ENCODE peak calls at places on chromosomes 16 and 17, in ten cellular contexts. One of them, this sample, is unnamed.
A peak's percentile ranks its signal among the peaks of the same experiment; 100 is the strongest.

GRCh38 chr17:82698065-82698973 is at the start of gene RAB40B:
- DNase-seq in neuronal stem cell: peak; percentile 96
- DNase-seq in CD4-positive, CD25-positive, alpha-beta regulatory T cell: peak; percentile 98
- DNase-seq in heart right ventricle: peak; percentile 99
- DNase-seq in heart left ventricle: peak; percentile 100
- DNase-seq in PC-3: peak; percentile 98
- DNase-seq in tibial artery: peak; percentile 99
- DNase-seq in iPS DF 6.9: peak; percentile 97
- DNase-seq in left lung: peak; percentile 98
- DNase-seq in pancreas: peak; percentile 99
- DNase-seq in this sample: peak; percentile 98

GRCh38 chr16:55530316-55530856 is 21.5 kb downstream of the LPCAT2 start:
- DNase-seq in neuronal stem cell: no peak
- DNase-seq in CD4-positive, CD25-positive, alpha-beta regulatory T cell: no peak
- DNase-seq in heart right ventricle: no peak
- DNase-seq in heart left ventricle: no peak
- DNase-seq in PC-3: peak; percentile 33
- DNase-seq in tibial artery: no peak
- DNase-seq in iPS DF 6.9: no peak
- DNase-seq in left lung: no peak
- DNase-seq in pancreas: no peak
- DNase-seq in this sample: peak; percentile 25

GRCh38 chr16:86540894-86541293 is 14.1 kb downstream of the MTHFSD start:
- DNase-seq in neuronal stem cell: no peak
- DNase-seq in CD4-positive, CD25-positive, alpha-beta regulatory T cell: no peak
- DNase-seq in heart right ventricle: no peak
- DNase-seq in heart left ventricle: no peak
- DNase-seq in PC-3: no peak
- DNase-seq in tibial artery: no peak
- DNase-seq in iPS DF 6.9: no peak
- DNase-seq in left lung: no peak
- DNase-seq in pancreas: no peak
- DNase-seq in this sample: no peak

GRCh38 chr16:9706217-9706616 is 476.0 kb downstream of the GRIN2A start:
- DNase-seq in neuronal stem cell: no peak
- DNase-seq in CD4-positive, CD25-positive, alpha-beta regulatory T cell: no peak
- DNase-seq in heart right ventricle: no peak
- DNase-seq in heart left ventricle: no peak
- DNase-seq in PC-3: no peak
- DNase-seq in tibial artery: no peak
- DNase-seq in iPS DF 6.9: no peak
- DNase-seq in left lung: no peak
- DNase-seq in pancreas: no peak
- DNase-seq in this sample: no peak

GRCh38 chr17:9206160-9206988 is 185.1 kb downstream of the NTN1 start:
- DNase-seq in neuronal stem cell: no peak
- DNase-seq in CD4-positive, CD25-positive, alpha-beta regulatory T cell: no peak
- DNase-seq in heart right ventricle: no peak
- DNase-seq in heart left ventricle: no peak
- DNase-seq in PC-3: no peak
- DNase-seq in tibial artery: no peak
- DNase-seq in iPS DF 6.9: no peak
- DNase-seq in left lung: peak; percentile 49
- DNase-seq in pancreas: no peak
- DNase-seq in this sample: no peak

GRCh38 chr17:11122908-11123307 is 118.1 kb upstream of the SHISA6 start:
- DNase-seq in neuronal stem cell: no peak
- DNase-seq in CD4-positive, CD25-positive, alpha-beta regulatory T cell: no peak
- DNase-seq in heart right ventricle: peak; percentile 15
- DNase-seq in heart left ventricle: no peak
- DNase-seq in PC-3: no peak
- DNase-seq in tibial artery: no peak
- DNase-seq in iPS DF 6.9: no peak
- DNase-seq in left lung: no peak
- DNase-seq in pancreas: peak; percentile 27
- DNase-seq in this sample: no peak

GRCh38 chr16:84916850-84917249 is 94.5 kb downstream of the ZDHHC7 start:
- DNase-seq in neuronal stem cell: no peak
- DNase-seq in CD4-positive, CD25-positive, alpha-beta regulatory T cell: no peak
- DNase-seq in heart right ventricle: no peak
- DNase-seq in heart left ventricle: no peak
- DNase-seq in PC-3: no peak
- DNase-seq in tibial artery: no peak
- DNase-seq in iPS DF 6.9: no peak
- DNase-seq in left lung: no peak
- DNase-seq in pancreas: no peak
- DNase-seq in this sample: no peak

GRCh38 chr17:68910256-68910705 is 44.9 kb downstream of the ABCA8 start:
- DNase-seq in neuronal stem cell: no peak
- DNase-seq in CD4-positive, CD25-positive, alpha-beta regulatory T cell: no peak
- DNase-seq in heart right ventricle: no peak
- DNase-seq in heart left ventricle: no peak
- DNase-seq in PC-3: no peak
- DNase-seq in tibial artery: peak; percentile 25
- DNase-seq in iPS DF 6.9: no peak
- DNase-seq in left lung: peak; percentile 10
- DNase-seq in pancreas: no peak
- DNase-seq in this sample: no peak

GRCh38 chr17:30112794-30113193 is 3.8 kb upstream of the NSRP1 start:
- DNase-seq in neuronal stem cell: no peak
- DNase-seq in CD4-positive, CD25-positive, alpha-beta regulatory T cell: no peak
- DNase-seq in heart right ventricle: no peak
- DNase-seq in heart left ventricle: no peak
- DNase-seq in PC-3: no peak
- DNase-seq in tibial artery: no peak
- DNase-seq in iPS DF 6.9: no peak
- DNase-seq in left lung: no peak
- DNase-seq in pancreas: no peak
- DNase-seq in this sample: no peak

GRCh38 chr16:13660807-13661206 is 259.1 kb upstream of the ERCC4 start:
- DNase-seq in neuronal stem cell: no peak
- DNase-seq in CD4-positive, CD25-positive, alpha-beta regulatory T cell: no peak
- DNase-seq in heart right ventricle: no peak
- DNase-seq in heart left ventricle: no peak
- DNase-seq in PC-3: no peak
- DNase-seq in tibial artery: no peak
- DNase-seq in iPS DF 6.9: no peak
- DNase-seq in left lung: no peak
- DNase-seq in pancreas: no peak
- DNase-seq in this sample: no peak

GRCh38 chr16:83271123-83271522 is 536.7 kb upstream of the HSBP1 start:
- DNase-seq in neuronal stem cell: no peak
- DNase-seq in CD4-positive, CD25-positive, alpha-beta regulatory T cell: no peak
- DNase-seq in heart right ventricle: no peak
- DNase-seq in heart left ventricle: no peak
- DNase-seq in PC-3: no peak
- DNase-seq in tibial artery: no peak
- DNase-seq in iPS DF 6.9: no peak
- DNase-seq in left lung: no peak
- DNase-seq in pancreas: no peak
- DNase-seq in this sample: no peak

GRCh38 chr16:593406-593805 is 3.5 kb downstream of the RAB40C start:
- DNase-seq in neuronal stem cell: no peak
- DNase-seq in CD4-positive, CD25-positive, alpha-beta regulatory T cell: no peak
- DNase-seq in heart right ventricle: no peak
- DNase-seq in heart left ventricle: no peak
- DNase-seq in PC-3: peak; percentile 77
- DNase-seq in tibial artery: no peak
- DNase-seq in iPS DF 6.9: no peak
- DNase-seq in left lung: no peak
- DNase-seq in pancreas: peak; percentile 85
- DNase-seq in this sample: peak; percentile 96

GRCh38 chr17:12041316-12041715 is 20.6 kb downstream of the MAP2K4 start:
- DNase-seq in neuronal stem cell: no peak
- DNase-seq in CD4-positive, CD25-positive, alpha-beta regulatory T cell: peak; percentile 27
- DNase-seq in heart right ventricle: no peak
- DNase-seq in heart left ventricle: no peak
- DNase-seq in PC-3: peak; percentile 96
- DNase-seq in tibial artery: no peak
- DNase-seq in iPS DF 6.9: no peak
- DNase-seq in left lung: no peak
- DNase-seq in pancreas: no peak
- DNase-seq in this sample: no peak

GRCh38 chr17:31052187-31052889 is 42.4 kb upstream of the NF1 start:
- DNase-seq in neuronal stem cell: no peak
- DNase-seq in CD4-positive, CD25-positive, alpha-beta regulatory T cell: peak; percentile 16
- DNase-seq in heart right ventricle: peak; percentile 29
- DNase-seq in heart left ventricle: peak; percentile 54
- DNase-seq in PC-3: peak; percentile 76
- DNase-seq in tibial artery: peak; percentile 74
- DNase-seq in iPS DF 6.9: no peak
- DNase-seq in left lung: no peak
- DNase-seq in pancreas: no peak
- DNase-seq in this sample: no peak

GRCh38 chr16:57858635-57859034 is 56.3 kb upstream of the KIFC3 start:
- DNase-seq in neuronal stem cell: no peak
- DNase-seq in CD4-positive, CD25-positive, alpha-beta regulatory T cell: no peak
- DNase-seq in heart right ventricle: no peak
- DNase-seq in heart left ventricle: no peak
- DNase-seq in PC-3: no peak
- DNase-seq in tibial artery: no peak
- DNase-seq in iPS DF 6.9: no peak
- DNase-seq in left lung: no peak
- DNase-seq in pancreas: no peak
- DNase-seq in this sample: no peak
- H3K9me3 ChIP-seq in neuronal stem cell: peaks cover 5% of the 10 kb centered on the region
- H3K9me3 ChIP-seq in CD4-positive, CD25-positive, alpha-beta regulatory T cell: no peaks in the 10 kb centered on the region
- H3K9me3 ChIP-seq in heart right ventricle: no peaks in the 10 kb centered on the region
- H3K9me3 ChIP-seq in heart left ventricle: peaks cover 5% of the 10 kb centered on the region
- H3K9me3 ChIP-seq in PC-3: no peaks in the 10 kb centered on the region
- H3K9me3 ChIP-seq in tibial artery: peaks cover 9% of the 10 kb centered on the region
- H3K9me3 ChIP-seq in iPS DF 6.9: no peaks in the 10 kb centered on the region
- H3K9me3 ChIP-seq in left lung: no peaks in the 10 kb centered on the region
- H3K9me3 ChIP-seq in pancreas: no peaks in the 10 kb centered on the region
- H3K9me3 ChIP-seq in this sample: no peaks in the 10 kb centered on the region

GRCh38 chr16:72937916-72938315 is 110.0 kb downstream of the ZFHX3 start:
- DNase-seq in neuronal stem cell: no peak
- DNase-seq in CD4-positive, CD25-positive, alpha-beta regulatory T cell: no peak
- DNase-seq in heart right ventricle: no peak
- DNase-seq in heart left ventricle: no peak
- DNase-seq in PC-3: no peak
- DNase-seq in tibial artery: no peak
- DNase-seq in iPS DF 6.9: no peak
- DNase-seq in left lung: no peak
- DNase-seq in pancreas: no peak
- DNase-seq in this sample: no peak

GRCh38 chr16:72942021-72942420 is 105.9 kb downstream of the ZFHX3 start:
- DNase-seq in neuronal stem cell: no peak
- DNase-seq in CD4-positive, CD25-positive, alpha-beta regulatory T cell: no peak
- DNase-seq in heart right ventricle: no peak
- DNase-seq in heart left ventricle: no peak
- DNase-seq in PC-3: no peak
- DNase-seq in tibial artery: no peak
- DNase-seq in iPS DF 6.9: no peak
- DNase-seq in left lung: no peak
- DNase-seq in pancreas: no peak
- DNase-seq in this sample: peak; percentile 44

GRCh38 chr16:72939247-72939646 is 108.7 kb downstream of the ZFHX3 start:
- DNase-seq in neuronal stem cell: no peak
- DNase-seq in CD4-positive, CD25-positive, alpha-beta regulatory T cell: no peak
- DNase-seq in heart right ventricle: no peak
- DNase-seq in heart left ventricle: peak; percentile 37
- DNase-seq in PC-3: peak; percentile 56
- DNase-seq in tibial artery: peak; percentile 79
- DNase-seq in iPS DF 6.9: no peak
- DNase-seq in left lung: no peak
- DNase-seq in pancreas: no peak
- DNase-seq in this sample: peak; percentile 49

GRCh38 chr16:72938426-72939164 is 109.3 kb downstream of the ZFHX3 start:
- DNase-seq in neuronal stem cell: no peak
- DNase-seq in CD4-positive, CD25-positive, alpha-beta regulatory T cell: no peak
- DNase-seq in heart right ventricle: peak; percentile 83
- DNase-seq in heart left ventricle: peak; percentile 89
- DNase-seq in PC-3: peak; percentile 67
- DNase-seq in tibial artery: peak; percentile 99
- DNase-seq in iPS DF 6.9: no peak
- DNase-seq in left lung: no peak
- DNase-seq in pancreas: peak; percentile 64
- DNase-seq in this sample: peak; percentile 39

DNA sequence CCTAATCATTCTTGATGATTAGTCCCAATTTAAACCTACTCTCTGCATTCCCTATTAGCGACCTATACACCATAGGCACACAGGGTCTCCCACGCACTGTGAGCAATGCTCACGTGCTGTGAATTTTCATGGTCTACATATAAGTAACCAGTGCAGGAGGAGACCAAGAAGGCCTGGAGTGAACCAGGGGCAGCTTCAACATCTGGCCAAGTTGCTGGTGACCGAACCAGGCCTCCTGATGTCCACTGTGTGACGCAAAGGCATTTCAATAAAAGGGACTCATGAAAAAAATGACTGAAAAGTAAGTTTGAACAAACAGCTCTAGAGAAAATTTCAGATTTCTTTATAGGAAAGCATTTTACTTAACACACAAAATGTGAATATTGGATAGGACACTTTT is 107.0 kb downstream of the ZFHX3 start:
- DNase-seq in neuronal stem cell: no peak
- DNase-seq in CD4-positive, CD25-positive, alpha-beta regulatory T cell: no peak
- DNase-seq in heart right ventricle: no peak
- DNase-seq in heart left ventricle: no peak
- DNase-seq in PC-3: no peak
- DNase-seq in tibial artery: no peak
- DNase-seq in iPS DF 6.9: no peak
- DNase-seq in left lung: no peak
- DNase-seq in pancreas: no peak
- DNase-seq in this sample: no peak
- H3K4me1 ChIP-seq in neuronal stem cell: peaks cover 20% of the 10 kb centered on the region
- H3K4me1 ChIP-seq in CD4-positive, CD25-positive, alpha-beta regulatory T cell: no peaks in the 10 kb centered on the region
- H3K4me1 ChIP-seq in heart right ventricle: peaks cover 46% of the 10 kb centered on the region
- H3K4me1 ChIP-seq in heart left ventricle: peaks cover 36% of the 10 kb centered on the region
- H3K4me1 ChIP-seq in PC-3: peaks cover 35% of the 10 kb centered on the region
- H3K4me1 ChIP-seq in tibial artery: peaks cover 60% of the 10 kb centered on the region
- H3K4me1 ChIP-seq in iPS DF 6.9: peaks cover 5% of the 10 kb centered on the region
- H3K4me1 ChIP-seq in left lung: peaks cover 32% of the 10 kb centered on the region
- H3K4me1 ChIP-seq in pancreas: peaks cover 34% of the 10 kb centered on the region
- H3K4me1 ChIP-seq in this sample: no peaks in the 10 kb centered on the region

DNA sequence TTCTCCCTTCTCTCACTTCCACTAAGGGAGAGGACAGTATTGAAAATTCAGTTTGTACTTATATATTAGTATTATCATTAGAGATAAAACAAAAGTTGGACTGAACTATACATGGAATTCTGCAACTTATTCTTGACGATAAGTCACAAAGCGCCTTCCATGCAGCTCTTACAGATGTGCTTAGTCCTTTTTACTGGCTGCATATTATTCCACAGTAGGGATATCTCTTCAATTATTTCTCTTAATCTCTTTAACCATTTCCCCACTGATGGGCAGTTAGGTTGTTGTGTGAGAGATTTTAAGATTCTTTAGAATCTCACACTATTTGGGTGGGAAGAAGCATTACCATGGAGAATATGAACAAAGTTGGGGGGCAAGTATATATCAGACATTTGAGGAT is 32.0 kb downstream of the PMFBP1 start:
- DNase-seq in neuronal stem cell: no peak
- DNase-seq in CD4-positive, CD25-positive, alpha-beta regulatory T cell: no peak
- DNase-seq in heart right ventricle: no peak
- DNase-seq in heart left ventricle: no peak
- DNase-seq in PC-3: no peak
- DNase-seq in tibial artery: no peak
- DNase-seq in iPS DF 6.9: no peak
- DNase-seq in left lung: no peak
- DNase-seq in pancreas: no peak
- DNase-seq in this sample: no peak
- H3K9me3 ChIP-seq in neuronal stem cell: no peaks in the 10 kb centered on the region
- H3K9me3 ChIP-seq in CD4-positive, CD25-positive, alpha-beta regulatory T cell: no peaks in the 10 kb centered on the region
- H3K9me3 ChIP-seq in heart right ventricle: no peaks in the 10 kb centered on the region
- H3K9me3 ChIP-seq in heart left ventricle: no peaks in the 10 kb centered on the region
- H3K9me3 ChIP-seq in PC-3: no peaks in the 10 kb centered on the region
- H3K9me3 ChIP-seq in tibial artery: no peaks in the 10 kb centered on the region
- H3K9me3 ChIP-seq in iPS DF 6.9: no peaks in the 10 kb centered on the region
- H3K9me3 ChIP-seq in left lung: no peaks in the 10 kb centered on the region
- H3K9me3 ChIP-seq in pancreas: no peaks in the 10 kb centered on the region
- H3K9me3 ChIP-seq in this sample: no peaks in the 10 kb centered on the region

GRCh38 chr16:4317471-4318170 is 1.8 kb downstream of the GLIS2 start:
- DNase-seq in neuronal stem cell: peak; percentile 62
- DNase-seq in CD4-positive, CD25-positive, alpha-beta regulatory T cell: no peak
- DNase-seq in heart right ventricle: no peak
- DNase-seq in heart left ventricle: no peak
- DNase-seq in PC-3: peak; percentile 11
- DNase-seq in tibial artery: no peak
- DNase-seq in iPS DF 6.9: no peak
- DNase-seq in left lung: peak; percentile 77
- DNase-seq in pancreas: peak; percentile 63
- DNase-seq in this sample: no peak
- H3K4me1 ChIP-seq in neuronal stem cell: peaks cover 31% of the 10 kb centered on the region
- H3K4me1 ChIP-seq in CD4-positive, CD25-positive, alpha-beta regulatory T cell: peaks cover 34% of the 10 kb centered on the region
- H3K4me1 ChIP-seq in heart right ventricle: peaks cover 80% of the 10 kb centered on the region
- H3K4me1 ChIP-seq in heart left ventricle: peaks cover 63% of the 10 kb centered on the region
- H3K4me1 ChIP-seq in PC-3: peaks cover 10% of the 10 kb centered on the region
- H3K4me1 ChIP-seq in tibial artery: peaks cover 59% of the 10 kb centered on the region
- H3K4me1 ChIP-seq in iPS DF 6.9: peaks cover 14% of the 10 kb centered on the region
- H3K4me1 ChIP-seq in left lung: peaks cover 74% of the 10 kb centered on the region
- H3K4me1 ChIP-seq in pancreas: peaks cover 23% of the 10 kb centered on the region
- H3K4me1 ChIP-seq in this sample: no peaks in the 10 kb centered on the region